ENCODE peak calls at places on chromosome 6, in nine cellular contexts. Q is NCI-H1930; M is stimulated activated effector memory CD8-positive, alpha-beta T cell treated with anti-CD3 and anti-CD28 coated beads, Interleukin-12 subunit alpha, Interleukin-12 subunit beta, amount 100 ng/mL, for 72 hours; T is lower leg skin; A is NCI-H187 treated with DMSO at 0.1 percent for 48 hours; Z is SK-MEL-5; V is LNCaP clone FGC; P is GM12865; X is caudate nucleus. B is an unnamed sample.

GRCh38 chr6:31090275-31090972 is 22.0 kb downstream of the C6orf15 start:
- DNase-seq in Q (no peak), M (no peak), T (no peak), A (no peak), Z (no peak), V (no peak), P (no peak), X (no peak), B (no peak)

GRCh38 chr6:165443462-165443861 is 134.1 kb upstream of the C6orf118 start:
- DNase-seq in Q (no peak), M (no peak), T (no peak), A (no peak), Z (no peak), V (no peak), P (no peak), X (no peak), B (no peak)

GRCh38 chr6:85490516-85491248 is 40.8 kb downstream of the NT5E start:
- DNase-seq in Q (no peak), M (no peak), T (no peak), A (no peak), Z (no peak), V (no peak), P (no peak), X (no peak), B (peak)

GRCh38 chr6:43937236-43938177 is 167.5 kb downstream of the VEGFA start:
- DNase-seq in Q (no peak), M (no peak), T (peak), A (no peak), Z (no peak), V (no peak), P (no peak), X (no peak), B (no peak)

GRCh38 chr6:79672631-79673065 is 41.5 kb downstream of the SH3BGRL2 start:
- DNase-seq in Q (no peak), M (no peak), T (no peak), A (no peak), Z (peak), V (peak), P (peak), X (no peak), B (peak)

GRCh38 chr6:1509241-1509640 is 100.5 kb upstream of the FOXC1 start:
- DNase-seq in Q (no peak), M (no peak), T (no peak), A (no peak), Z (no peak), V (no peak), P (no peak), X (no peak), B (no peak)

GRCh38 chr6:36124881-36125280 is 5.4 kb upstream of the MAPK13 start:
- DNase-seq in Q (no peak), M (no peak), T (peak), A (no peak), Z (no peak), V (no peak), P (no peak), X (no peak), B (no peak)

GRCh38 chr6:44074383-44075136 is 52.7 kb downstream of the MRPL14 start:
- DNase-seq in Q (no peak), M (peak), T (peak), A (no peak), Z (peak), V (no peak), P (peak), X (no peak), B (peak)

GRCh38 chr6:39466664-39467063 is 144.2 kb upstream of the KCNK16 start:
- DNase-seq in Q (no peak), M (no peak), T (no peak), A (no peak), Z (no peak), V (no peak), P (no peak), X (no peak), B (no peak)

GRCh38 chr6:121959501-121959900 is 440.0 kb upstream of the HSF2 start:
- DNase-seq in Q (no peak), M (no peak), T (no peak), A (no peak), Z (no peak), V (no peak), P (no peak), X (no peak), B (no peak)

GRCh38 chr6:7241709-7242645 is 71.0 kb downstream of the SSR1 start:
- DNase-seq in Q (no peak), M (no peak), T (no peak), A (no peak), Z (no peak), V (no peak), P (peak), X (no peak), B (no peak)

GRCh38 chr6:117373211-117373813 is 52.4 kb downstream of the ROS1 start:
- DNase-seq in Q (no peak), M (no peak), T (no peak), A (no peak), Z (no peak), V (no peak), P (no peak), X (no peak), B (no peak)

GRCh38 chr6:64504509-64504908 is 868.9 kb downstream of the PHF3 start:
- DNase-seq in Q (no peak), M (no peak), T (no peak), A (no peak), Z (no peak), V (peak), P (no peak), X (no peak), B (no peak)

GRCh38 chr6:73240730-73241129 is 15.4 kb upstream of the KHDC1L start:
- DNase-seq in Q (no peak), M (no peak), T (no peak), A (no peak), Z (no peak), V (no peak), P (no peak), X (no peak), B (no peak)

GRCh38 chr6:149285626-149286025 is 31.9 kb upstream of the TAB2 start:
- DNase-seq in Q (no peak), M (no peak), T (no peak), A (no peak), Z (no peak), V (no peak), P (no peak), X (no peak), B (no peak)

GRCh38 chr6:19668710-19669109 is 168.5 kb upstream of the ID4 start:
- DNase-seq in Q (no peak), M (no peak), T (no peak), A (no peak), Z (no peak), V (no peak), P (no peak), X (no peak), B (peak)

GRCh38 chr6:45420909-45421699 is 43.4 kb upstream of the SUPT3H start:
- DNase-seq in Q (no peak), M (no peak), T (no peak), A (no peak), Z (peak), V (no peak), P (no peak), X (no peak), B (peak)

GRCh38 chr6:80438728-80439127 is 332.3 kb downstream of the BCKDHB start:
- DNase-seq in Q (no peak), M (no peak), T (no peak), A (no peak), Z (no peak), V (no peak), P (no peak), X (no peak), B (peak)

GRCh38 chr6:18503588-18504231 is 116.6 kb downstream of the RNF144B start:
- DNase-seq in Q (peak), M (no peak), T (no peak), A (peak), Z (peak), V (peak), P (peak), X (peak), B (peak)

GRCh38 chr6:104929348-104929747 is 27.6 kb upstream of the LIN28B start:
- DNase-seq in Q (no peak), M (no peak), T (no peak), A (no peak), Z (no peak), V (no peak), P (no peak), X (no peak), B (no peak)

GRCh38 chr6:130150906-130151305 is 71.8 kb downstream of the SAMD3 start:
- DNase-seq in Q (no peak), M (no peak), T (no peak), A (no peak), Z (no peak), V (no peak), P (no peak), X (no peak), B (no peak)

GRCh38 chr6:33313709-33314514 is at the start of gene TAPBP:
- DNase-seq in Q (no peak), M (peak), T (peak), A (no peak), Z (peak), V (no peak), P (peak), X (peak), B (peak)

GRCh38 chr6:118294906-118295305 is 253.2 kb upstream of the PLN start:
- DNase-seq in Q (no peak), M (no peak), T (no peak), A (no peak), Z (no peak), V (no peak), P (no peak), X (no peak), B (no peak)

GRCh38 chr6:152087096-152087495 is 279.6 kb downstream of the ESR1 start:
- DNase-seq in Q (no peak), M (no peak), T (no peak), A (no peak), Z (no peak), V (no peak), P (no peak), X (no peak), B (peak)

GRCh38 chr6:78995946-78996345 is 82.1 kb downstream of the PHIP start:
- DNase-seq in Q (no peak), M (no peak), T (no peak), A (no peak), Z (no peak), V (no peak), P (no peak), X (no peak), B (peak)

GRCh38 chr6:148934534-148934933 is 187.7 kb downstream of the UST start:
- DNase-seq in Q (no peak), M (no peak), T (no peak), A (peak), Z (no peak), V (no peak), P (no peak), X (no peak), B (peak)

GRCh38 chr6:48535569-48535968 is 424.6 kb upstream of the PTCHD4 start:
- DNase-seq in Q (no peak), M (no peak), T (no peak), A (no peak), Z (no peak), V (no peak), P (no peak), X (no peak), B (peak)

GRCh38 chr6:19906161-19906560 is 69.0 kb downstream of the ID4 start:
- DNase-seq in Q (no peak), M (no peak), T (no peak), A (no peak), Z (no peak), V (no peak), P (no peak), X (no peak), B (peak)

GRCh38 chr6:130717657-130718056 is 109.5 kb upstream of the SMLR1 start:
- DNase-seq in Q (no peak), M (no peak), T (no peak), A (no peak), Z (no peak), V (no peak), P (no peak), X (no peak), B (no peak)

GRCh38 chr6:109024784-109025183 is 69.9 kb downstream of the SESN1 start:
- DNase-seq in Q (no peak), M (no peak), T (no peak), A (no peak), Z (peak), V (no peak), P (no peak), X (no peak), B (peak)

GRCh38 chr6:112188906-112189305 is 65.5 kb downstream of the LAMA4 start:
- DNase-seq in Q (no peak), M (no peak), T (no peak), A (no peak), Z (no peak), V (no peak), P (no peak), X (no peak), B (peak)

GRCh38 chr6:4348462-4349112 is 213.2 kb upstream of the ECI2 start:
- DNase-seq in Q (no peak), M (no peak), T (peak), A (no peak), Z (no peak), V (no peak), P (peak), X (no peak), B (peak)

GRCh38 chr6:168675933-168676551 is 235.1 kb downstream of the SMOC2 start:
- DNase-seq in Q (no peak), M (no peak), T (no peak), A (no peak), Z (no peak), V (no peak), P (no peak), X (no peak), B (no peak)

GRCh38 chr6:100803264-100803663 is 77.9 kb downstream of the ASCC3 start:
- DNase-seq in Q (no peak), M (no peak), T (no peak), A (no peak), Z (no peak), V (peak), P (no peak), X (no peak), B (no peak)

GRCh38 chr6:53476979-53477378 is 67.9 kb downstream of the GCLC start:
- DNase-seq in Q (no peak), M (no peak), T (no peak), A (no peak), Z (no peak), V (no peak), P (no peak), X (no peak), B (no peak)

GRCh38 chr6:41284726-41285125 is 1.8 kb downstream of the TREM1 start:
- DNase-seq in Q (no peak), M (no peak), T (no peak), A (no peak), Z (no peak), V (no peak), P (no peak), X (no peak), B (peak)

GRCh38 chr6:137589067-137589848 is 95.1 kb upstream of the OLIG3 start:
- DNase-seq in Q (peak), M (peak), T (no peak), A (no peak), Z (peak), V (peak), P (peak), X (no peak), B (peak)

GRCh38 chr6:11423667-11424066 is 113.9 kb upstream of the TMEM170B start:
- DNase-seq in Q (no peak), M (no peak), T (no peak), A (no peak), Z (no peak), V (no peak), P (no peak), X (no peak), B (no peak)